ENCODE peak calls at places on chromosome 10, in ten cellular contexts. One of them, this sample, is unnamed.

GRCh38 chr10:122122493-122122892 is 133.5 kb downstream of the TACC2 start:
- DNase-seq in chondrocyte: no peak
- DNase-seq in MM.1S: no peak
- DNase-seq in tibial artery: no peak
- DNase-seq in type B pancreatic cell: no peak
- DNase-seq in psoas muscle: no peak
- DNase-seq in BJ: no peak
- DNase-seq in fibroblast of lung: peak; percentile 60
- DNase-seq in astrocyte of the cerebellum: no peak
- DNase-seq in breast epithelium: no peak
- DNase-seq in this sample: no peak

GRCh38 chr10:96511044-96511945 is 2.4 kb downstream of the TLL2 start:
- DNase-seq in tibial artery: no peak
- DNase-seq in astrocyte of the cerebellum: no peak
- DNase-seq in MM.1S: no peak
- DNase-seq in BJ: no peak
- DNase-seq in psoas muscle: no peak
- DNase-seq in chondrocyte: no peak
- DNase-seq in fibroblast of lung: no peak
- DNase-seq in breast epithelium: no peak
- DNase-seq in type B pancreatic cell: no peak
- DNase-seq in this sample: peak; percentile 63

GRCh38 chr10:62238880-62239279 is 29.8 kb downstream of the RTKN2 start:
- DNase-seq in type B pancreatic cell: no peak
- DNase-seq in chondrocyte: no peak
- DNase-seq in MM.1S: no peak
- DNase-seq in breast epithelium: no peak
- DNase-seq in astrocyte of the cerebellum: no peak
- DNase-seq in BJ: no peak
- DNase-seq in fibroblast of lung: no peak
- DNase-seq in tibial artery: no peak
- DNase-seq in psoas muscle: no peak
- DNase-seq in this sample: no peak

GRCh38 chr10:8338177-8338766 is 283.8 kb downstream of the GATA3 start:
- DNase-seq in BJ: no peak
- DNase-seq in chondrocyte: no peak
- DNase-seq in type B pancreatic cell: no peak
- DNase-seq in MM.1S: no peak
- DNase-seq in tibial artery: no peak
- DNase-seq in fibroblast of lung: no peak
- DNase-seq in astrocyte of the cerebellum: no peak
- DNase-seq in psoas muscle: no peak
- DNase-seq in breast epithelium: no peak
- DNase-seq in this sample: no peak

GRCh38 chr10:88624840-88625239 is 38.3 kb downstream of the LIPJ start:
- DNase-seq in tibial artery: no peak
- DNase-seq in chondrocyte: no peak
- DNase-seq in psoas muscle: no peak
- DNase-seq in type B pancreatic cell: no peak
- DNase-seq in BJ: no peak
- DNase-seq in MM.1S: no peak
- DNase-seq in breast epithelium: no peak
- DNase-seq in astrocyte of the cerebellum: no peak
- DNase-seq in fibroblast of lung: no peak
- DNase-seq in this sample: no peak

GRCh38 chr10:68121862-68122261 is 12.6 kb downstream of the MYPN start:
- DNase-seq in fibroblast of lung: no peak
- DNase-seq in astrocyte of the cerebellum: no peak
- DNase-seq in MM.1S: no peak
- DNase-seq in BJ: no peak
- DNase-seq in tibial artery: no peak
- DNase-seq in type B pancreatic cell: no peak
- DNase-seq in chondrocyte: no peak
- DNase-seq in breast epithelium: no peak
- DNase-seq in psoas muscle: no peak
- DNase-seq in this sample: no peak

GRCh38 chr10:103745264-103746247 is 109.8 kb downstream of the SH3PXD2A start:
- DNase-seq in fibroblast of lung: peak; percentile 54
- DNase-seq in BJ: no peak
- DNase-seq in type B pancreatic cell: no peak
- DNase-seq in psoas muscle: peak; percentile 23
- DNase-seq in breast epithelium: no peak
- DNase-seq in astrocyte of the cerebellum: no peak
- DNase-seq in MM.1S: no peak
- DNase-seq in chondrocyte: no peak
- DNase-seq in tibial artery: no peak
- DNase-seq in this sample: no peak

GRCh38 chr10:86062151-86062550 is 304.4 kb downstream of the GRID1 start:
- DNase-seq in chondrocyte: peak; percentile 48
- DNase-seq in tibial artery: no peak
- DNase-seq in MM.1S: no peak
- DNase-seq in fibroblast of lung: no peak
- DNase-seq in breast epithelium: no peak
- DNase-seq in type B pancreatic cell: no peak
- DNase-seq in BJ: no peak
- DNase-seq in astrocyte of the cerebellum: no peak
- DNase-seq in psoas muscle: no peak
- DNase-seq in this sample: no peak

GRCh38 chr10:94194256-94194655 is 168.5 kb downstream of the NOC3L start:
- DNase-seq in chondrocyte: no peak
- DNase-seq in psoas muscle: no peak
- DNase-seq in fibroblast of lung: peak; percentile 83
- DNase-seq in type B pancreatic cell: no peak
- DNase-seq in astrocyte of the cerebellum: no peak
- DNase-seq in BJ: peak; percentile 46
- DNase-seq in MM.1S: no peak
- DNase-seq in breast epithelium: no peak
- DNase-seq in tibial artery: no peak
- DNase-seq in this sample: no peak

GRCh38 chr10:83522881-83523386 is 616.4 kb upstream of the GHITM start:
- DNase-seq in tibial artery: no peak
- DNase-seq in psoas muscle: no peak
- DNase-seq in fibroblast of lung: peak; percentile 99
- DNase-seq in breast epithelium: no peak
- DNase-seq in MM.1S: no peak
- DNase-seq in BJ: peak; percentile 94
- DNase-seq in chondrocyte: no peak
- DNase-seq in type B pancreatic cell: no peak
- DNase-seq in astrocyte of the cerebellum: peak; percentile 58
- DNase-seq in this sample: no peak

GRCh38 chr10:86354761-86355540 is 11.6 kb downstream of the GRID1 start:
- DNase-seq in chondrocyte: peak; percentile 65
- DNase-seq in fibroblast of lung: no peak
- DNase-seq in psoas muscle: no peak
- DNase-seq in astrocyte of the cerebellum: no peak
- DNase-seq in BJ: no peak
- DNase-seq in MM.1S: no peak
- DNase-seq in tibial artery: no peak
- DNase-seq in type B pancreatic cell: no peak
- DNase-seq in breast epithelium: no peak
- DNase-seq in this sample: no peak

DNA sequence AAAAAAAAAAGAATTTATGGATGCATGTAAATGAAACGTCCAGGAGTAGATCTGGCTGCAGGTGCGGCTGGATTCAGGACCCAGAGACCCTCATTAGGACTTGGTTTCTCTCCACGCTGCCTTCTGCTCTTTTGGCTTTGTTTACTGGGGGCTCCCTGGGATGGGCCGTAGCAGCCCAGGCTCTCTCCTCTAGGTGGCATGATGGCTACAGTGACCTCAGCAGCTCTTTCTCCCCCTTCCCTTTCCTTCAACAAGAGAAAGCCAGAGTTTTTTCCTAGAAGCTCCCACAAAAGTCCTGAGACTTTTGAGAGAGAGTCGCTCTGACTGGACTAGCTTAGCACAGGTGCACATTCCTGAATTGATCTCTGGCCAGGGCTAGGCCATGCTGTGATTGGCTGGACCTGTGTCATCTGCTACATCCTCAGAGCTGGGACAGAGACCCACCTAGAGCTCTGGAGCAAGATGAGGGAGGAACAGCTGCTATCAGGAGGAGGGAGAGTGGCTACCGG is 67.8 kb upstream of the PDCD4 start:
- DNase-seq in type B pancreatic cell: no peak
- DNase-seq in psoas muscle: peak; percentile 27
- DNase-seq in MM.1S: peak; percentile 38
- DNase-seq in astrocyte of the cerebellum: no peak
- DNase-seq in breast epithelium: no peak
- DNase-seq in BJ: no peak
- DNase-seq in chondrocyte: no peak
- DNase-seq in fibroblast of lung: peak; percentile 47
- DNase-seq in tibial artery: peak; percentile 82
- DNase-seq in this sample: peak; percentile 61
- TF ChIP-seq CTCF in type B pancreatic cell: peak; percentile 70
- TF ChIP-seq CTCF in psoas muscle: peak; percentile 51
- TF ChIP-seq CTCF in MM.1S: peak; percentile 82
- TF ChIP-seq CTCF in astrocyte of the cerebellum: peak; percentile 60
- TF ChIP-seq CTCF in breast epithelium: peak; percentile 60
- TF ChIP-seq CTCF in BJ: peak; percentile 80
- TF ChIP-seq CTCF in chondrocyte: peak; percentile 80
- TF ChIP-seq CTCF in fibroblast of lung: peak; percentile 73
- TF ChIP-seq CTCF in tibial artery: peak; percentile 67
- TF ChIP-seq CTCF in this sample: peak; percentile 85

GRCh38 chr10:29254123-29255046 is 34.5 kb upstream of the LYZL1 start:
- DNase-seq in MM.1S: no peak
- DNase-seq in astrocyte of the cerebellum: no peak
- DNase-seq in type B pancreatic cell: no peak
- DNase-seq in BJ: no peak
- DNase-seq in chondrocyte: no peak
- DNase-seq in breast epithelium: no peak
- DNase-seq in tibial artery: no peak
- DNase-seq in fibroblast of lung: peak; percentile 78
- DNase-seq in psoas muscle: no peak
- DNase-seq in this sample: peak; percentile 44
- TF ChIP-seq CTCF in MM.1S: no peak
- TF ChIP-seq CTCF in astrocyte of the cerebellum: no peak
- TF ChIP-seq CTCF in type B pancreatic cell: no peak
- TF ChIP-seq CTCF in BJ: no peak
- TF ChIP-seq CTCF in chondrocyte: no peak
- TF ChIP-seq CTCF in breast epithelium: no peak
- TF ChIP-seq CTCF in tibial artery: no peak
- TF ChIP-seq CTCF in fibroblast of lung: no peak
- TF ChIP-seq CTCF in psoas muscle: no peak
- TF ChIP-seq CTCF in this sample: no peak

GRCh38 chr10:119028900-119029612 is 458 bp upstream of the NANOS1 start:
- DNase-seq in type B pancreatic cell: peak; percentile 94
- DNase-seq in breast epithelium: peak; percentile 82
- DNase-seq in BJ: peak; percentile 29
- DNase-seq in astrocyte of the cerebellum: peak; percentile 59
- DNase-seq in MM.1S: peak; percentile 92
- DNase-seq in chondrocyte: peak; percentile 95
- DNase-seq in fibroblast of lung: peak; percentile 82
- DNase-seq in tibial artery: peak; percentile 88
- DNase-seq in psoas muscle: peak; percentile 92
- DNase-seq in this sample: peak; percentile 95
- TF ChIP-seq CTCF in type B pancreatic cell: no peak
- TF ChIP-seq CTCF in breast epithelium: no peak
- TF ChIP-seq CTCF in BJ: peak; percentile 4
- TF ChIP-seq CTCF in astrocyte of the cerebellum: no peak
- TF ChIP-seq CTCF in MM.1S: peak; percentile 20
- TF ChIP-seq CTCF in chondrocyte: peak; percentile 60
- TF ChIP-seq CTCF in fibroblast of lung: no peak
- TF ChIP-seq CTCF in tibial artery: peak; percentile 16
- TF ChIP-seq CTCF in psoas muscle: peak; percentile 33
- TF ChIP-seq CTCF in this sample: peak; percentile 21

GRCh38 chr10:92593553-92594046 is 670 bp downstream of the KIF11 start:
- DNase-seq in breast epithelium: no peak
- DNase-seq in psoas muscle: no peak
- DNase-seq in tibial artery: no peak
- DNase-seq in MM.1S: no peak
- DNase-seq in chondrocyte: no peak
- DNase-seq in fibroblast of lung: no peak
- DNase-seq in type B pancreatic cell: no peak
- DNase-seq in astrocyte of the cerebellum: no peak
- DNase-seq in BJ: no peak
- DNase-seq in this sample: no peak

GRCh38 chr10:92591550-92592140 is 1.3 kb upstream of the KIF11 start:
- DNase-seq in MM.1S: peak; percentile 96
- DNase-seq in type B pancreatic cell: peak; percentile 86
- DNase-seq in psoas muscle: peak; percentile 93
- DNase-seq in astrocyte of the cerebellum: peak; percentile 74
- DNase-seq in BJ: peak; percentile 74
- DNase-seq in tibial artery: peak; percentile 97
- DNase-seq in fibroblast of lung: peak; percentile 95
- DNase-seq in breast epithelium: peak; percentile 93
- DNase-seq in chondrocyte: peak; percentile 95
- DNase-seq in this sample: peak; percentile 85

GRCh38 chr10:92592761-92593552 is at the start of gene KIF11:
- DNase-seq in chondrocyte: peak; percentile 98
- DNase-seq in type B pancreatic cell: peak; percentile 96
- DNase-seq in breast epithelium: peak; percentile 97
- DNase-seq in MM.1S: peak; percentile 99
- DNase-seq in psoas muscle: peak; percentile 98
- DNase-seq in astrocyte of the cerebellum: peak; percentile 93
- DNase-seq in tibial artery: peak; percentile 99
- DNase-seq in fibroblast of lung: peak; percentile 95
- DNase-seq in BJ: peak; percentile 85
- DNase-seq in this sample: peak; percentile 93

GRCh38 chr10:92594194-92594593 is 1.3 kb downstream of the KIF11 start:
- DNase-seq in tibial artery: no peak
- DNase-seq in breast epithelium: no peak
- DNase-seq in fibroblast of lung: no peak
- DNase-seq in type B pancreatic cell: no peak
- DNase-seq in MM.1S: peak; percentile 29
- DNase-seq in psoas muscle: no peak
- DNase-seq in BJ: no peak
- DNase-seq in astrocyte of the cerebellum: no peak
- DNase-seq in chondrocyte: no peak
- DNase-seq in this sample: no peak

DNA sequence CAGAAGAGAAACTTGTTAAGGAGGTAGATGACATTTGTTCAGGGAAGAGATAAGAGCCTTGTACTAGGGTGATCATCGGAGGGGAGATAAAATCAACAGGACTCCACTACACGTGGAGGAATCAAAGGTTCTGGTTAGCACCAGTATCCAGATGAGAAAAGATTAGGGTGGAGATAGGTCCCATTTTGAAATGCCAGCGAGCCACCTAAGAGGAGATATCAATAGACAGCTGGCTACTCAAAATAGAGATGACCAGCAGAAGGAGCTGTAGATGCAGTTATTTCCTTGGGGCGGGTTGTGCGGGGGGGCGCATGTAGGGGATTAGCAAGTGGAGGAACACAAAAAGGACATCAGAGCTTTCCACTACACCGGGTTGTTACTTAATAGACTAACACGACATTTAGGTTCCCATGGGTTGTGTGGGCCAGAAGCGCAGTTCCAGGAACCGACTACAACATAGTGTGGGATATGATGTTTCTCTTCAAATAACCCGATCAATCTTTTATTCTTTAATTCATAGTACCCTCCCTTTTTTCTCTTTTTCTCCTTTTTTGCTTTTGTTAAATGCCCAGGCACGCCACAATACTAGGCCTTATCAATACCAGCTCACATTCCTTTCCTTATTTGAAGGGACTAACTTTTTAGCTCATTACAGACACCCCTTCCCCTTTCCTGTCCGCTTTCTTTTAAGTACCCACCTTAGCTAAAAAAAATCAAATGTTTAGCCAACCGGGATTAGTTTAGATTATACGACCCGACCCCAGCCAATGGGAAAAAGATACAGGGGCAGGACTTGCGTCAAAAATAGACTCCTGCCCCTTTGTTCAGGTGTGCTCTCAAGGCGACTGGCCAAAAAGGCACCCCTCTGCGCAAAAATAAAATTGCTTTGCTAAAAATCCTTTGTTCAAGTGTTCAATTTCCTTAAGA is 2.0 kb upstream of the KIF11 start:
- DNase-seq in type B pancreatic cell: no peak
- DNase-seq in breast epithelium: no peak
- DNase-seq in psoas muscle: peak; percentile 56
- DNase-seq in MM.1S: peak; percentile 53
- DNase-seq in tibial artery: peak; percentile 76
- DNase-seq in chondrocyte: no peak
- DNase-seq in astrocyte of the cerebellum: no peak
- DNase-seq in BJ: no peak
- DNase-seq in fibroblast of lung: peak; percentile 62
- DNase-seq in this sample: peak; percentile 55
- TF ChIP-seq CTCF in type B pancreatic cell: no peak
- TF ChIP-seq CTCF in breast epithelium: no peak
- TF ChIP-seq CTCF in psoas muscle: no peak
- TF ChIP-seq CTCF in MM.1S: peak; percentile 36
- TF ChIP-seq CTCF in tibial artery: no peak
- TF ChIP-seq CTCF in chondrocyte: peak; percentile 68
- TF ChIP-seq CTCF in astrocyte of the cerebellum: no peak
- TF ChIP-seq CTCF in BJ: peak; percentile 57
- TF ChIP-seq CTCF in fibroblast of lung: peak; percentile 46
- TF ChIP-seq CTCF in this sample: peak; percentile 50